ENCODE peak calls at places on chromosomes 16 and 17, in nine cellular contexts. K is foreskin fibroblast, O is fibroblast of lung, G is heart left ventricle, U is IMR-90, J is hepatocyte, R is lower lobe of right lung, C is coronary artery, Y is colonic mucosa. F is an unnamed sample.

GRCh38 chr17:70181866-70182265 is 12.5 kb downstream of the KCNJ2 start:
- DNase-seq in K (no peak), O (peak), G (no peak), U (peak), J (no peak), R (no peak), C (no peak), Y (no peak), F (no peak)

GRCh38 chr17:82752371-82753200 is 721 bp downstream of the TBCD start:
- DNase-seq in K (peak), O (peak), G (no peak), U (no peak), J (no peak), R (peak), C (no peak), Y (peak), F (peak)

GRCh38 chr17:80726558-80727408 is 182.1 kb downstream of the RPTOR start:
- DNase-seq in K (no peak), O (no peak), G (no peak), U (no peak), J (no peak), R (no peak), C (no peak), Y (no peak), F (no peak)

GRCh38 chr16:70653809-70654771 is 7.7 kb downstream of the IL34 start:
- DNase-seq in K (peak), O (peak), G (peak), U (peak), J (peak), R (no peak), C (peak), Y (peak), F (peak)

GRCh38 chr17:75876938-75877751 is 1.2 kb downstream of the TRIM47 start:
- DNase-seq in K (peak), O (peak), G (peak), U (peak), J (peak), R (peak), C (peak), Y (peak), F (peak)

GRCh38 chr16:5031601-5032000 is 2.1 kb downstream of the NAGPA start:
- DNase-seq in K (no peak), O (no peak), G (no peak), U (no peak), J (no peak), R (peak), C (no peak), Y (no peak), F (no peak)

GRCh38 chr16:24980077-24980793 is 34.9 kb downstream of the ARHGAP17 start:
- DNase-seq in K (no peak), O (peak), G (no peak), U (no peak), J (no peak), R (no peak), C (no peak), Y (no peak), F (no peak)

GRCh38 chr17:81285179-81285878 is 9.8 kb downstream of the SLC38A10 start:
- DNase-seq in K (peak), O (peak), G (peak), U (peak), J (no peak), R (peak), C (peak), Y (peak), F (peak)

GRCh38 chr17:54784305-54784704 is 116.3 kb upstream of the TOM1L1 start:
- DNase-seq in K (no peak), O (no peak), G (no peak), U (no peak), J (no peak), R (no peak), C (no peak), Y (no peak), F (no peak)

GRCh38 chr16:75238132-75238852 is 13.1 kb downstream of the BCAR1 start:
- DNase-seq in K (peak), O (peak), G (peak), U (peak), J (peak), R (peak), C (peak), Y (peak), F (peak)

GRCh38 chr17:9512323-9513168 is 63.1 kb downstream of the STX8 start:
- DNase-seq in K (peak), O (peak), G (no peak), U (peak), J (no peak), R (no peak), C (no peak), Y (no peak), F (peak)

GRCh38 chr17:57294629-57295501 is 38.5 kb downstream of the MSI2 start:
- DNase-seq in K (peak), O (peak), G (peak), U (peak), J (no peak), R (no peak), C (no peak), Y (no peak), F (peak)
- H3K4me3 ChIP-seq in K (no peak), O (no peak), G (no peak), U (no peak), J (no peak), R (no peak), C (no peak), Y (no peak), F (no peak)

GRCh38 chr16:29777576-29778360 is at the start of gene ZG16:
- DNase-seq in K (no peak), O (no peak), G (no peak), U (no peak), J (no peak), R (no peak), C (no peak), Y (no peak), F (no peak)
- TF ChIP-seq CTCF in K (no peak), O (no peak), G (no peak), U (no peak), J (no peak), R (no peak), C (no peak), Y (no peak), F (no peak)

DNA sequence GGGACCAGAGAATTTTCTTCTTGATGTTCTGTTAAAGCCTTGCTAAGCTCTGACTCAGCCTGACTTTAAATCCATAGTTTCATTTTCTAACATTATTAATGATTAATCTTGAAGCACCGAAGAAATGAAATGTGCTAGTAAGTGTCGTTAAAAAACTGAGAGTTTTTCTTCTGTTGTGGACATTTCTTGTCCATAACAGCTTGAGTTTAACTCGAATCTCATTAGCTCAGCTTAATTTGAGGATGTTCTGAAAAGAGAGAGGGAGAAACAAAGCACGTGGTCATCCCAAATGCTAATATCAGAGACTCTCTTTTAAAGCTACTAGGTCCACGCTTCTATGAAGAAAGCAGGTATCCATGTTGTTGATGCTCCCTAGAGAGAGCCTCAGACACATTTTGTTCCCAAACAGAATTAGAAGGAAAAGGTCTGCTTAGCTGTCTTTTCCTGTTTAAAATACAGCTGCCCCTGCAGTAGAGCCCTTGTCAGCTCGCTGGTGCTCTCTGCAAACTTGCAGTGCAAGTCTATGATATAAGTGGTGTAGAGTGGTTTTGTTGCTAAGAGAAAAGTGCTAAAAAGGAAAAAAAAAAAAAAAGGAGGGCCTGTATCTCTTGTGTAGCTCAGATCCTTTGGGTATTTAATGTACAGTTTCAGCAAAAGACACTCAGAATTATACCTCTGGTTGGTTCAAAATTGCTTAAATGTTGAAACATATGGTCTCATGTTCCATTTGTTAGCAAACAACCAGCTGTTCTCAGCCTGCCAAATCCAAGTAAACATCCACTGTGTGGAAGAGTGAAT is 191.1 kb upstream of the TBX2 start:
- DNase-seq in K (no peak), O (no peak), G (peak), U (peak), J (peak), R (no peak), C (no peak), Y (no peak), F (peak)
- H3K4me3 ChIP-seq in K (peak), O (peak), G (no peak), U (peak), J (peak), R (peak), C (peak), Y (no peak), F (no peak)

DNA sequence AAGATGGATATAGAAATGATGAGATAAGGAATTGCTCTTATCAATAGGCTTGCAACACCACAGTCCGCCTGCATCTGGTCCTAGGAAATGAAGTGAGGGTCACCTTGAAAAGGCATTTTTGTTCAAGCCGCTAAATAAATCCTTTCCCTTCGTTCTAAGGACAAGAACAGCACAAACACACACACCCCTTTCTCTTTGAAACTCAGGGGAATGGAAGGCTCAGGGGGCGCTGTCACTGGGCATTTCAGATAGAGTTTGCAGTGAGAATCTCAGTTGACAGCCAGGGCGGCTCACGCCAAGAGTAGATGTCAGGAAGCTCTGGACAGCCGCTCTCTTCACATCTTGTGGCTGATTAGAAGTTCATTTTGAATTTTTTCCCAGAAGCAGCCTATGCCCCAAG is 39.7 kb downstream of the ABAT start:
- DNase-seq in K (no peak), O (no peak), G (no peak), U (no peak), J (no peak), R (no peak), C (no peak), Y (no peak), F (no peak)
- TF ChIP-seq CTCF in K (no peak), O (no peak), G (no peak), U (no peak), J (no peak), R (no peak), C (no peak), Y (no peak), F (no peak)

GRCh38 chr16:3035972-3036725 is 595 bp downstream of the BICDL2 start:
- DNase-seq in K (no peak), O (no peak), G (no peak), U (no peak), J (peak), R (peak), C (no peak), Y (peak), F (no peak)

GRCh38 chr16:3038256-3038655 is 1.5 kb upstream of the BICDL2 start:
- DNase-seq in K (no peak), O (no peak), G (no peak), U (no peak), J (peak), R (no peak), C (no peak), Y (peak), F (no peak)

GRCh38 chr16:3032624-3033023 is 4.1 kb downstream of the BICDL2 start:
- DNase-seq in K (no peak), O (no peak), G (no peak), U (no peak), J (no peak), R (no peak), C (no peak), Y (no peak), F (no peak)

GRCh38 chr16:3036726-3037315 is at the start of gene BICDL2:
- DNase-seq in K (no peak), O (no peak), G (no peak), U (no peak), J (peak), R (peak), C (no peak), Y (peak), F (no peak)

DNA sequence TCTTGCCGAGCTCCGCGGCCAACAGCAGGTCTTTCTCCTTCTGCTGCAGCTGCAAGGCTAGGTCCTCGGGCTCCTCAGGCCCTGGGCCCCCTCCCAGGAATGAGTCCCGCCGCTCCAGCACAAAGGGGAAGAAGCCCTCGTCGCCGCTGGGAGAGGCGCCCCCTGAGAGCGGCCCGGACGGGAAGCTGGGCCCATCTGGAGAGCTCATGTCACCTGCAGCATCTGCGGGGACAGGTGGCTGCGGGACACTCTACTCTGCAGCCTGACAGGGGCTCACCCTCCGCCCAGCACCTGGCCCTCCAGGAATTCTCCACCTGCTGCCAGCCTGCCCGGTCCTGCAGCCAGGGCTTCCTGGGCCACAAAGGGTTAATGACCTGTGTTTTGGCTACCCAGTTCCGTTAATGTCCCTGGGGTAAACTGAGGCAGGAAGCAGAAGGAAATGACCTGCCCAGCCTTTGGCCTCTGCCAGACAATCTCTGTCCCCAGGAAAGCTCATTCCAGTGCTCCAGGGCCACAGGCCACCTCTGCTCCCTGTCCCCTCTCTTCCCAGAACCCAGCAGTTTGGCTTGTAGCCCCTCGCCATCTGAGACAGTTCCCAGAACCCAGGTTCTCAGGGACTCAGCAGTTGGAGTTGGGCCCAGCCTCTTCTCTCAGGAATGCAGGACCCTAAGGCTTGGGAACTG is 1.3 kb downstream of the BICDL2 start:
- DNase-seq in K (no peak), O (no peak), G (no peak), U (no peak), J (no peak), R (no peak), C (no peak), Y (no peak), F (no peak)
- H3K4me3 ChIP-seq in K (no peak), O (no peak), G (no peak), U (no peak), J (no peak), R (peak), C (no peak), Y (peak), F (no peak)

F was measured in astrocyte of the spinal cord.